ENCODE peak calls at places on chromosomes 13 and 19, in six cellular contexts. I is MV-4-11; W is NCI-H82; O is GDM1; A is psoas muscle; H is activated T-helper 1 cell treated with anti-CD3 and anti-CD28 coated beads, Interleukin-2, amount 50 U/mL, for 16 hours. J is an unnamed sample.

GRCh38 chr19:48751835-48752510 is 468 bp downstream of the FUT1 start:
- DNase-seq in I (peak; percentile 37), W (no peak), O (peak; percentile 5), A (no peak), H (no peak), J (no peak)

GRCh38 chr13:32314968-32315254 is 252 bp downstream of the ZAR1L start:
- DNase-seq in I (no peak), W (peak; percentile 24), O (peak; percentile 47), A (no peak), H (peak; percentile 15), J (peak; percentile 69)

GRCh38 chr13:27455331-27455855 is 5.0 kb upstream of the MTIF3 start:
- DNase-seq in I (no peak), W (no peak), O (no peak), A (no peak), H (no peak), J (no peak)

GRCh38 chr19:34482380-34483250 is 1.1 kb downstream of the WTIP start:
- DNase-seq in I (no peak), W (no peak), O (no peak), A (no peak), H (no peak), J (no peak)

GRCh38 chr13:74305876-74306275 is 171.7 kb upstream of the KLF12 start:
- DNase-seq in I (no peak), W (no peak), O (no peak), A (no peak), H (no peak), J (no peak)

GRCh38 chr19:916645-917322 is 349 bp upstream of the KISS1R start:
- DNase-seq in I (no peak), W (peak; percentile 18), O (no peak), A (no peak), H (no peak), J (no peak)

GRCh38 chr19:21922276-21922675 is 86.3 kb upstream of the ZNF43 start:
- DNase-seq in I (no peak), W (no peak), O (no peak), A (no peak), H (no peak), J (no peak)

GRCh38 chr19:46913198-46913851 is 52.5 kb downstream of the ARHGAP35 start:
- DNase-seq in I (no peak), W (no peak), O (no peak), A (no peak), H (no peak), J (no peak)

GRCh38 chr19:12065100-12065538 is 588 bp downstream of the ZNF844 start:
- DNase-seq in I (no peak), W (peak; percentile 37), O (no peak), A (peak; percentile 58), H (no peak), J (no peak)

GRCh38 chr13:58949646-58950045 is 1214.1 kb downstream of the DIAPH3 start:
- DNase-seq in I (no peak), W (peak; percentile 15), O (no peak), A (no peak), H (no peak), J (no peak)

GRCh38 chr13:63408227-63409202 is 1992.9 kb upstream of the PCDH20 start:
- DNase-seq in I (no peak), W (peak; percentile 57), O (no peak), A (no peak), H (no peak), J (no peak)

GRCh38 chr13:22915442-22916082 is 265.2 kb upstream of the SGCG start:
- DNase-seq in I (no peak), W (peak; percentile 60), O (no peak), A (no peak), H (no peak), J (no peak)

GRCh38 chr13:39034085-39034484 is 3.8 kb downstream of the PROSER1 start:
- DNase-seq in I (no peak), W (no peak), O (no peak), A (no peak), H (no peak), J (no peak)

GRCh38 chr13:32045963-32046785 is 14.6 kb downstream of the FRY start:
- DNase-seq in I (peak; percentile 89), W (no peak), O (peak; percentile 34), A (no peak), H (no peak), J (no peak)

GRCh38 chr13:82358284-82358683 is 1524.0 kb downstream of the SLITRK1 start:
- DNase-seq in I (no peak), W (no peak), O (no peak), A (no peak), H (no peak), J (no peak)

GRCh38 chr13:113152894-113153809 is 5.3 kb upstream of the PROZ start:
- DNase-seq in I (no peak), W (no peak), O (no peak), A (peak; percentile 79), H (no peak), J (peak; percentile 73)

GRCh38 chr13:104650426-104650825 is 1584.2 kb upstream of the SLC10A2 start:
- DNase-seq in I (no peak), W (peak; percentile 62), O (no peak), A (no peak), H (no peak), J (no peak)

GRCh38 chr13:80339578-80339840 is 1.4 kb downstream of the SPRY2 start:
- DNase-seq in I (no peak), W (no peak), O (no peak), A (no peak), H (no peak), J (no peak)